ENCODE peak calls at places on chromosome 16, in eight cellular contexts. One of them, this sample, is unnamed.

GRCh38 chr16:73036074-73036826 is 11.7 kb downstream of the ZFHX3 start:
- DNase-seq in stimulated activated CD4-positive, alpha-beta T cell treated with anti-CD3 and anti-CD28 coated beads, Interleukin-4, amount 100 ng/mL, for 4 hours: no peak
- DNase-seq in putamen: no peak
- DNase-seq in right lobe of liver: no peak
- DNase-seq in KBM-7: no peak
- DNase-seq in iPS-NIHi11: peak
- DNase-seq in uterus: no peak
- DNase-seq in CD4-positive, alpha-beta T cell: no peak
- DNase-seq in this sample: no peak

GRCh38 chr16:27751676-27752075 is 201.7 kb downstream of the KATNIP start:
- DNase-seq in right lobe of liver: no peak
- DNase-seq in iPS-NIHi11: no peak
- DNase-seq in uterus: no peak
- DNase-seq in putamen: no peak
- DNase-seq in CD4-positive, alpha-beta T cell: no peak
- DNase-seq in KBM-7: no peak
- DNase-seq in stimulated activated CD4-positive, alpha-beta T cell treated with anti-CD3 and anti-CD28 coated beads, Interleukin-4, amount 100 ng/mL, for 4 hours: no peak
- DNase-seq in this sample: no peak

GRCh38 chr16:24939738-24940137 is 75.4 kb downstream of the ARHGAP17 start:
- DNase-seq in CD4-positive, alpha-beta T cell: no peak
- DNase-seq in uterus: no peak
- DNase-seq in stimulated activated CD4-positive, alpha-beta T cell treated with anti-CD3 and anti-CD28 coated beads, Interleukin-4, amount 100 ng/mL, for 4 hours: no peak
- DNase-seq in right lobe of liver: no peak
- DNase-seq in iPS-NIHi11: no peak
- DNase-seq in putamen: no peak
- DNase-seq in KBM-7: no peak
- DNase-seq in this sample: no peak

GRCh38 chr16:67425046-67425445 is 5.9 kb upstream of the HSD11B2 start:
- DNase-seq in right lobe of liver: no peak
- DNase-seq in stimulated activated CD4-positive, alpha-beta T cell treated with anti-CD3 and anti-CD28 coated beads, Interleukin-4, amount 100 ng/mL, for 4 hours: no peak
- DNase-seq in CD4-positive, alpha-beta T cell: no peak
- DNase-seq in uterus: no peak
- DNase-seq in KBM-7: no peak
- DNase-seq in putamen: no peak
- DNase-seq in iPS-NIHi11: no peak
- DNase-seq in this sample: no peak

GRCh38 chr16:13429411-13429810 is 490.5 kb upstream of the ERCC4 start:
- DNase-seq in CD4-positive, alpha-beta T cell: no peak
- DNase-seq in putamen: no peak
- DNase-seq in right lobe of liver: no peak
- DNase-seq in KBM-7: no peak
- DNase-seq in iPS-NIHi11: no peak
- DNase-seq in stimulated activated CD4-positive, alpha-beta T cell treated with anti-CD3 and anti-CD28 coated beads, Interleukin-4, amount 100 ng/mL, for 4 hours: no peak
- DNase-seq in uterus: no peak
- DNase-seq in this sample: no peak

GRCh38 chr16:48963901-48964615 is 317.6 kb downstream of the CBLN1 start:
- DNase-seq in stimulated activated CD4-positive, alpha-beta T cell treated with anti-CD3 and anti-CD28 coated beads, Interleukin-4, amount 100 ng/mL, for 4 hours: no peak
- DNase-seq in right lobe of liver: no peak
- DNase-seq in iPS-NIHi11: no peak
- DNase-seq in CD4-positive, alpha-beta T cell: no peak
- DNase-seq in putamen: no peak
- DNase-seq in KBM-7: no peak
- DNase-seq in uterus: no peak
- DNase-seq in this sample: no peak

GRCh38 chr16:68475071-68475470 is 26.8 kb upstream of the SMPD3 start:
- DNase-seq in KBM-7: no peak
- DNase-seq in putamen: no peak
- DNase-seq in iPS-NIHi11: no peak
- DNase-seq in right lobe of liver: no peak
- DNase-seq in CD4-positive, alpha-beta T cell: no peak
- DNase-seq in uterus: no peak
- DNase-seq in stimulated activated CD4-positive, alpha-beta T cell treated with anti-CD3 and anti-CD28 coated beads, Interleukin-4, amount 100 ng/mL, for 4 hours: no peak
- DNase-seq in this sample: no peak

GRCh38 chr16:10664720-10665126 is 30.0 kb downstream of the TEKT5 start:
- DNase-seq in iPS-NIHi11: no peak
- DNase-seq in stimulated activated CD4-positive, alpha-beta T cell treated with anti-CD3 and anti-CD28 coated beads, Interleukin-4, amount 100 ng/mL, for 4 hours: no peak
- DNase-seq in CD4-positive, alpha-beta T cell: no peak
- DNase-seq in putamen: no peak
- DNase-seq in uterus: no peak
- DNase-seq in KBM-7: no peak
- DNase-seq in right lobe of liver: no peak
- DNase-seq in this sample: no peak

GRCh38 chr16:72428611-72429376 is 256.8 kb upstream of the PMFBP1 start:
- DNase-seq in iPS-NIHi11: no peak
- DNase-seq in right lobe of liver: no peak
- DNase-seq in KBM-7: no peak
- DNase-seq in stimulated activated CD4-positive, alpha-beta T cell treated with anti-CD3 and anti-CD28 coated beads, Interleukin-4, amount 100 ng/mL, for 4 hours: no peak
- DNase-seq in putamen: peak
- DNase-seq in CD4-positive, alpha-beta T cell: no peak
- DNase-seq in uterus: no peak
- DNase-seq in this sample: no peak

GRCh38 chr16:65120811-65121721 is 797 bp downstream of the CDH11 start:
- DNase-seq in uterus: peak
- DNase-seq in right lobe of liver: no peak
- DNase-seq in CD4-positive, alpha-beta T cell: no peak
- DNase-seq in KBM-7: no peak
- DNase-seq in iPS-NIHi11: peak
- DNase-seq in putamen: peak
- DNase-seq in stimulated activated CD4-positive, alpha-beta T cell treated with anti-CD3 and anti-CD28 coated beads, Interleukin-4, amount 100 ng/mL, for 4 hours: no peak
- DNase-seq in this sample: no peak

GRCh38 chr16:65195998-65196397 is 74.1 kb upstream of the CDH11 start:
- DNase-seq in iPS-NIHi11: no peak
- DNase-seq in right lobe of liver: no peak
- DNase-seq in uterus: no peak
- DNase-seq in putamen: no peak
- DNase-seq in CD4-positive, alpha-beta T cell: no peak
- DNase-seq in stimulated activated CD4-positive, alpha-beta T cell treated with anti-CD3 and anti-CD28 coated beads, Interleukin-4, amount 100 ng/mL, for 4 hours: no peak
- DNase-seq in KBM-7: no peak
- DNase-seq in this sample: no peak

GRCh38 chr16:9820481-9821246 is 361.6 kb downstream of the GRIN2A start:
- DNase-seq in stimulated activated CD4-positive, alpha-beta T cell treated with anti-CD3 and anti-CD28 coated beads, Interleukin-4, amount 100 ng/mL, for 4 hours: no peak
- DNase-seq in putamen: peak
- DNase-seq in right lobe of liver: no peak
- DNase-seq in KBM-7: no peak
- DNase-seq in CD4-positive, alpha-beta T cell: no peak
- DNase-seq in uterus: no peak
- DNase-seq in iPS-NIHi11: peak
- DNase-seq in this sample: no peak

GRCh38 chr16:75061677-75062076 is 54.9 kb downstream of the LDHD start:
- DNase-seq in right lobe of liver: no peak
- DNase-seq in stimulated activated CD4-positive, alpha-beta T cell treated with anti-CD3 and anti-CD28 coated beads, Interleukin-4, amount 100 ng/mL, for 4 hours: no peak
- DNase-seq in KBM-7: peak
- DNase-seq in CD4-positive, alpha-beta T cell: no peak
- DNase-seq in iPS-NIHi11: no peak
- DNase-seq in putamen: no peak
- DNase-seq in uterus: peak
- DNase-seq in this sample: no peak

GRCh38 chr16:85842848-85843247 is 43.4 kb downstream of the COX4I1 start:
- DNase-seq in stimulated activated CD4-positive, alpha-beta T cell treated with anti-CD3 and anti-CD28 coated beads, Interleukin-4, amount 100 ng/mL, for 4 hours: no peak
- DNase-seq in uterus: no peak
- DNase-seq in iPS-NIHi11: no peak
- DNase-seq in CD4-positive, alpha-beta T cell: no peak
- DNase-seq in KBM-7: no peak
- DNase-seq in putamen: no peak
- DNase-seq in right lobe of liver: no peak
- DNase-seq in this sample: no peak

GRCh38 chr16:80751167-80751566 is 53.2 kb downstream of the CDYL2 start:
- DNase-seq in KBM-7: no peak
- DNase-seq in CD4-positive, alpha-beta T cell: no peak
- DNase-seq in putamen: no peak
- DNase-seq in iPS-NIHi11: no peak
- DNase-seq in right lobe of liver: no peak
- DNase-seq in uterus: no peak
- DNase-seq in stimulated activated CD4-positive, alpha-beta T cell treated with anti-CD3 and anti-CD28 coated beads, Interleukin-4, amount 100 ng/mL, for 4 hours: no peak
- DNase-seq in this sample: no peak

GRCh38 chr16:81471882-81472281 is 27.3 kb downstream of the CMIP start:
- DNase-seq in iPS-NIHi11: no peak
- DNase-seq in putamen: no peak
- DNase-seq in KBM-7: no peak
- DNase-seq in right lobe of liver: no peak
- DNase-seq in stimulated activated CD4-positive, alpha-beta T cell treated with anti-CD3 and anti-CD28 coated beads, Interleukin-4, amount 100 ng/mL, for 4 hours: no peak
- DNase-seq in uterus: no peak
- DNase-seq in CD4-positive, alpha-beta T cell: no peak
- DNase-seq in this sample: no peak

GRCh38 chr16:9843424-9844013 is 338.7 kb downstream of the GRIN2A start:
- DNase-seq in stimulated activated CD4-positive, alpha-beta T cell treated with anti-CD3 and anti-CD28 coated beads, Interleukin-4, amount 100 ng/mL, for 4 hours: no peak
- DNase-seq in uterus: no peak
- DNase-seq in CD4-positive, alpha-beta T cell: no peak
- DNase-seq in KBM-7: no peak
- DNase-seq in iPS-NIHi11: no peak
- DNase-seq in right lobe of liver: no peak
- DNase-seq in putamen: no peak
- DNase-seq in this sample: no peak

GRCh38 chr16:19291459-19291858 is 5.9 kb downstream of the CLEC19A start:
- DNase-seq in CD4-positive, alpha-beta T cell: no peak
- DNase-seq in right lobe of liver: no peak
- DNase-seq in iPS-NIHi11: peak
- DNase-seq in KBM-7: peak
- DNase-seq in uterus: no peak
- DNase-seq in stimulated activated CD4-positive, alpha-beta T cell treated with anti-CD3 and anti-CD28 coated beads, Interleukin-4, amount 100 ng/mL, for 4 hours: no peak
- DNase-seq in putamen: peak
- DNase-seq in this sample: no peak

GRCh38 chr16:66878067-66878466 is 2.2 kb upstream of the PDP2 start:
- DNase-seq in right lobe of liver: no peak
- DNase-seq in KBM-7: peak
- DNase-seq in stimulated activated CD4-positive, alpha-beta T cell treated with anti-CD3 and anti-CD28 coated beads, Interleukin-4, amount 100 ng/mL, for 4 hours: peak
- DNase-seq in putamen: no peak
- DNase-seq in uterus: no peak
- DNase-seq in CD4-positive, alpha-beta T cell: no peak
- DNase-seq in iPS-NIHi11: no peak
- DNase-seq in this sample: peak

GRCh38 chr16:86430814-86431213 is 79.5 kb upstream of the FOXF1 start:
- DNase-seq in KBM-7: no peak
- DNase-seq in stimulated activated CD4-positive, alpha-beta T cell treated with anti-CD3 and anti-CD28 coated beads, Interleukin-4, amount 100 ng/mL, for 4 hours: no peak
- DNase-seq in CD4-positive, alpha-beta T cell: no peak
- DNase-seq in right lobe of liver: no peak
- DNase-seq in iPS-NIHi11: no peak
- DNase-seq in putamen: no peak
- DNase-seq in uterus: no peak
- DNase-seq in this sample: no peak

GRCh38 chr16:54511181-54511731 is 224.7 kb upstream of the IRX3 start:
- DNase-seq in putamen: no peak
- DNase-seq in CD4-positive, alpha-beta T cell: no peak
- DNase-seq in KBM-7: no peak
- DNase-seq in stimulated activated CD4-positive, alpha-beta T cell treated with anti-CD3 and anti-CD28 coated beads, Interleukin-4, amount 100 ng/mL, for 4 hours: no peak
- DNase-seq in iPS-NIHi11: no peak
- DNase-seq in uterus: no peak
- DNase-seq in right lobe of liver: no peak
- DNase-seq in this sample: no peak

GRCh38 chr16:4345439-4346204 is 5.5 kb downstream of the PAM16 start:
- DNase-seq in KBM-7: no peak
- DNase-seq in stimulated activated CD4-positive, alpha-beta T cell treated with anti-CD3 and anti-CD28 coated beads, Interleukin-4, amount 100 ng/mL, for 4 hours: no peak
- DNase-seq in right lobe of liver: peak
- DNase-seq in putamen: no peak
- DNase-seq in uterus: no peak
- DNase-seq in CD4-positive, alpha-beta T cell: no peak
- DNase-seq in iPS-NIHi11: no peak
- DNase-seq in this sample: no peak

GRCh38 chr16:30139895-30140481 is 17.0 kb upstream of the MAPK3 start:
- DNase-seq in KBM-7: peak
- DNase-seq in right lobe of liver: no peak
- DNase-seq in stimulated activated CD4-positive, alpha-beta T cell treated with anti-CD3 and anti-CD28 coated beads, Interleukin-4, amount 100 ng/mL, for 4 hours: no peak
- DNase-seq in putamen: no peak
- DNase-seq in uterus: no peak
- DNase-seq in CD4-positive, alpha-beta T cell: no peak
- DNase-seq in iPS-NIHi11: no peak
- DNase-seq in this sample: no peak

GRCh38 chr16:68786685-68787418 is 49.8 kb downstream of the CDH1 start:
- DNase-seq in KBM-7: no peak
- DNase-seq in stimulated activated CD4-positive, alpha-beta T cell treated with anti-CD3 and anti-CD28 coated beads, Interleukin-4, amount 100 ng/mL, for 4 hours: no peak
- DNase-seq in CD4-positive, alpha-beta T cell: no peak
- DNase-seq in uterus: peak
- DNase-seq in iPS-NIHi11: no peak
- DNase-seq in right lobe of liver: peak
- DNase-seq in putamen: peak
- DNase-seq in this sample: no peak

GRCh38 chr16:73365010-73365409 is 317.1 kb upstream of the ZFHX3 start:
- DNase-seq in KBM-7: no peak
- DNase-seq in iPS-NIHi11: no peak
- DNase-seq in uterus: no peak
- DNase-seq in right lobe of liver: no peak
- DNase-seq in putamen: no peak
- DNase-seq in CD4-positive, alpha-beta T cell: no peak
- DNase-seq in stimulated activated CD4-positive, alpha-beta T cell treated with anti-CD3 and anti-CD28 coated beads, Interleukin-4, amount 100 ng/mL, for 4 hours: no peak
- DNase-seq in this sample: no peak

GRCh38 chr16:28311913-28312312 is 19.6 kb downstream of the SBK1 start:
- DNase-seq in stimulated activated CD4-positive, alpha-beta T cell treated with anti-CD3 and anti-CD28 coated beads, Interleukin-4, amount 100 ng/mL, for 4 hours: no peak
- DNase-seq in putamen: no peak
- DNase-seq in KBM-7: no peak
- DNase-seq in CD4-positive, alpha-beta T cell: no peak
- DNase-seq in right lobe of liver: no peak
- DNase-seq in uterus: no peak
- DNase-seq in iPS-NIHi11: no peak
- DNase-seq in this sample: peak

GRCh38 chr16:87724490-87725291 is 41.1 kb downstream of the KLHDC4 start:
- DNase-seq in iPS-NIHi11: no peak
- DNase-seq in KBM-7: no peak
- DNase-seq in right lobe of liver: no peak
- DNase-seq in uterus: no peak
- DNase-seq in stimulated activated CD4-positive, alpha-beta T cell treated with anti-CD3 and anti-CD28 coated beads, Interleukin-4, amount 100 ng/mL, for 4 hours: no peak
- DNase-seq in CD4-positive, alpha-beta T cell: no peak
- DNase-seq in putamen: no peak
- DNase-seq in this sample: no peak

This sample was measured in activated T-helper 9 cell treated with anti-CD3 and anti-CD28 coated beads, Interleukin-2, amount 50 U/mL, for 16 hours.